ENCODE peak calls at places on chromosomes 11 and 22, in four cellular contexts. Y is fibroblast of pulmonary artery, S is PC-3, F is hepatocyte. Z is an unnamed sample.

GRCh38 chr22:20080776-20081654 is 974 bp downstream of the DGCR8 start:
- DNase-seq in Y (peak; percentile 56), S (peak; percentile 46), F (peak; percentile 60), Z (peak; percentile 59)

GRCh38 chr22:40182231-40182835 is 4.6 kb downstream of the TNRC6B start:
- DNase-seq in Y (no peak), S (no peak), F (no peak), Z (no peak)

GRCh38 chr11:34302046-34302921 is 55.5 kb downstream of the ABTB2 start:
- DNase-seq in Y (peak; percentile 75), S (peak; percentile 84), F (no peak), Z (peak; percentile 90)

GRCh38 chr11:126355926-126356897 is 726 bp downstream of the ST3GAL4 start:
- DNase-seq in Y (no peak), S (peak; percentile 31), F (no peak), Z (peak; percentile 31)

GRCh38 chr22:28600546-28601143 is 79.0 kb downstream of the TTC28 start:
- DNase-seq in Y (peak; percentile 82), S (peak; percentile 70), F (peak; percentile 73), Z (peak; percentile 81)

GRCh38 chr11:43138621-43139140 is 173.1 kb upstream of the API5 start:
- DNase-seq in Y (no peak), S (no peak), F (no peak), Z (no peak)

GRCh38 chr11:19920982-19921381 is 208.3 kb downstream of the NAV2 start:
- DNase-seq in Y (no peak), S (no peak), F (no peak), Z (no peak)

GRCh38 chr11:95453616-95454118 is 222.7 kb upstream of the SESN3 start:
- DNase-seq in Y (peak; percentile 13), S (peak; percentile 46), F (no peak), Z (no peak)

GRCh38 chr11:1153951-1154487 is 3.7 kb upstream of the MUC5AC start:
- DNase-seq in Y (peak; percentile 91), S (peak; percentile 89), F (peak; percentile 79), Z (peak; percentile 89)

GRCh38 chr11:6249822-6250555 is 9.6 kb upstream of the CCKBR start:
- DNase-seq in Y (peak; percentile 92), S (peak; percentile 77), F (peak; percentile 78), Z (peak; percentile 68)

GRCh38 chr22:45442120-45442519 is 28.6 kb downstream of the RIBC2 start:
- DNase-seq in Y (no peak), S (no peak), F (no peak), Z (no peak)

GRCh38 chr11:134412508-134413333 is 679 bp upstream of the B3GAT1 start:
- DNase-seq in Y (no peak), S (no peak), F (peak; percentile 45), Z (no peak)

GRCh38 chr11:134413334-134414035 is 1.4 kb upstream of the B3GAT1 start:
- DNase-seq in Y (no peak), S (no peak), F (no peak), Z (no peak)

GRCh38 chr11:134411887-134412507 is at the start of gene B3GAT1:
- DNase-seq in Y (no peak), S (no peak), F (peak; percentile 16), Z (no peak)

GRCh38 chr11:134409552-134410429 is 2.3 kb downstream of the B3GAT1 start:
- DNase-seq in Y (no peak), S (no peak), F (no peak), Z (no peak)

GRCh38 chr11:134410766-134411165 is 1.3 kb downstream of the B3GAT1 start:
- DNase-seq in Y (no peak), S (no peak), F (no peak), Z (no peak)
- H3K4me3 ChIP-seq in Y (no peak overlapping the region), S (no peak overlapping the region), F (no peak overlapping the region), Z (no peak overlapping the region)

DNA sequence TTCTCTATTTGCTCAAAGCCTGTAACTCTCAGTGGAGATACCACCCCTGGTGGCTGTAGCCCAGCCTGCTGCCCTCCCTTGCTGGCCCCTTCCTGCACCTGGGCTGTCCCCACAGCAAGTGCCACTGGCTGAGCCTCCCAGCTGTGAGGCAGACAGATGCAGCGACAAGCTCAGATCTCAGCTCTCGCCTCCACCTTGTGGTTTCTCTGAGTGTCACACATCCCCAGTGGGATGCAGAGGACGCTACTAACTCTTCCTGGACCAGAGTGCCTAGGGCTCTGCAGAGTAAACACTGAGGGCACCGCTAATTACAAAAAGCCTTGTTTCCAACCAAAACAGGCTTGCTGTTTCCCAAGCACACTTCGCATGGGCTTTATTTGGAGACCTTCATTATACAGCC is 8.9 kb downstream of the YPEL1 start:
- DNase-seq in Y (peak; percentile 11), S (peak; percentile 59), F (peak; percentile 51), Z (peak; percentile 32)
- TF ChIP-seq CTCF in Y (peak; percentile 29), S (peak; percentile 61), F (peak; percentile 27), Z (peak; percentile 53)

GRCh38 chr11:27612932-27613669 is 87.2 kb downstream of the BDNF start:
- DNase-seq in Y (no peak), S (peak; percentile 61), F (no peak), Z (no peak)

GRCh38 chr11:27614092-27614491 is 86.2 kb downstream of the BDNF start:
- DNase-seq in Y (no peak), S (no peak), F (no peak), Z (no peak)

GRCh38 chr11:27613670-27613950 is 86.6 kb downstream of the BDNF start:
- DNase-seq in Y (peak; percentile 43), S (no peak), F (no peak), Z (no peak)

GRCh38 chr11:27616711-27617110 is 83.5 kb downstream of the BDNF start:
- DNase-seq in Y (no peak), S (no peak), F (no peak), Z (no peak)

DNA sequence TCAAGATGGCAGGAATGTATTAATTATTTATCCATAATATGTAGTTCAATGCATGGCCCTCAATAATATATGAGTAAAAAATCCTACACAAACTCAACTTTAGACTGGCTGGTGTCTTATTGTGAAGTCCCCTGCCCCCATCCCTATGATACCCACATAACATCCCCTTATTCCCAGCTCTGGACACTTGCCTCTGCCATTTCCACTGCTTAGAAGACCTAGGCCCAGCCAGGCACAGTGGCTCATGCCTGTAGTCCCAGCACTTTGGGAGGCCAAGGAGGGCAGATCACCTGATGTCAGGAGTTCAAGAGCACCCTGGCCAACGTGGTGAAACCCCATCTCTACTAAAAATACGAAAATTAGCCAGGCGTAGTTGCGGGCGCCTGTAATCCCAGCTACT is 84.4 kb downstream of the BDNF start:
- DNase-seq in Y (no peak), S (no peak), F (no peak), Z (no peak)
- H3K4me3 ChIP-seq in Y (no peak overlapping the region), S (no peak overlapping the region), F (no peak overlapping the region), Z (no peak overlapping the region)

GRCh38 chr11:46117842-46118241 is 3.4 kb downstream of the PHF21A start:
- DNase-seq in Y (peak; percentile 21), S (no peak), F (no peak), Z (no peak)
- TF ChIP-seq CTCF in Y (peak; percentile 45), S (peak; percentile 55), F (peak; percentile 47), Z (peak; percentile 44)

GRCh38 chr11:115627071-115627470 is 122.9 kb upstream of the CADM1 start:
- DNase-seq in Y (no peak), S (no peak), F (no peak), Z (no peak)

GRCh38 chr11:115630109-115630700 is 126.0 kb upstream of the CADM1 start:
- DNase-seq in Y (no peak), S (no peak), F (peak; percentile 32), Z (no peak)

GRCh38 chr11:115627666-115628460 is 123.6 kb upstream of the CADM1 start:
- DNase-seq in Y (no peak), S (no peak), F (no peak), Z (no peak)

GRCh38 chr11:115631609-115632008 is 127.4 kb upstream of the CADM1 start:
- DNase-seq in Y (no peak), S (no peak), F (no peak), Z (no peak)

DNA sequence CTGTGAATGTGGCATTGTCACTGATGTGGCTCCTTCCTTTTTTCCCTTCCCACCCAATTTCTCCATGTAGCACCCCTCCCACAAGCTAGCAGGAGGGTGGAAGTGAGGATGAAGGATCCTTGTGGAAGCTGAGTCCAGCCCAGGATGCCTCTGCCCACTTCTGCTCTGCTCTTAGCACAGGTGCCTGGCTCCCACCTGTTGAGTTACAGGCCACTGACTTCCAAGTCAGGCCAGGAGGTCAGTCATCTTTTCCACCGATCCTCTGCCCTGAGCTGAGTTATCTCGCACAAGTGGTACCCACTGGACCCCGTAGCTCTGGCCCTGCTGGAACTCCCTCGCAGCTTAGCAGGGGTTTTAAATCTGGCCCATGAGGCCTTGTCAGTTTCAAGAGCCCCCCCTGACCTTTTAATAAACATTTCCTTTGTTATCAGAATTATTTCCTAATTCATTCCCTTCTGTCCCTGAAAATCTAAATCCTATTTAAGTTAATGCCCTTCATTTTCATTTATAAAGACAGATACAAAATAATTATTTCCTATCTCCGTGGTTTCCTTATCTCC is 125.3 kb upstream of the CADM1 start:
- DNase-seq in Y (no peak), S (no peak), F (no peak), Z (no peak)
- H3K4me3 ChIP-seq in Y (no peak overlapping the region), S (no peak overlapping the region), F (no peak overlapping the region), Z (no peak overlapping the region)

GRCh38 chr11:59142530-59143507 is at the start of gene FAM111A:
- DNase-seq in Y (peak; percentile 85), S (peak; percentile 96), F (peak; percentile 94), Z (peak; percentile 92)
- TF ChIP-seq CTCF in Y (peak; percentile 33), S (peak; percentile 49), F (peak; percentile 51), Z (peak; percentile 54)

DNA sequence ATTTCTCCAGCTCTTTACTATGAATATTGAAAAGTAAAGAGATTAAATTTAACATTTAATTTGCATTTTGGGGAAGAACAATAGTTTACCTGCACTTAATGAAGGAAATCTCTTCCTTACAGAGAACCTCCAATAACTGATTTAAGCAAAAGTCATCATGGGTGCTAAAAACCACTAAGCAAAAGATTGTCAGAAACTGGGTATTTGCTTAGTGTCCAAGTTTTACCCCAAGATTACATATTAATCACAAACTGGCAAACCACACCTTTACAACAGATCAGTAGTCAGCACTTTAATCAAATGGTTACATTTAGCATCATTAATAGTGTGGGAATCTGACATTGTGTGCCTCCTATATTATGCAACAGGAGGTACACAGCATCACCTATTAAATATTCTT is 2.7 kb downstream of the ZBTB44 start:
- DNase-seq in Y (no peak), S (no peak), F (no peak), Z (no peak)
- H3K4me3 ChIP-seq in Y (no peak overlapping the region), S (peak overlapping the region; percentile 82), F (no peak overlapping the region), Z (no peak overlapping the region)

Z was measured in choroid plexus epithelial cell.